ENCODE peak calls at places on chromosomes 3 and 15, in five cellular contexts. One of them, this sample, is unnamed. For H3K9me3, the result is how much of the 10 kb centered on the place peaks cover.

GRCh38 chr3:194632211-194632982 is 822 bp downstream of the TMEM44 start:
- DNase-seq in mesenchymal stem cell: no peak
- DNase-seq in HepG2: no peak
- DNase-seq in keratinocyte: no peak
- DNase-seq in SK-N-SH: no peak
- DNase-seq in this sample: peak

GRCh38 chr3:134249935-134250716 is 533 bp downstream of the RYK start:
- DNase-seq in SK-N-SH: peak
- DNase-seq in mesenchymal stem cell: peak
- DNase-seq in HepG2: peak
- DNase-seq in keratinocyte: no peak
- DNase-seq in this sample: peak

GRCh38 chr3:47594792-47595191 is 16.1 kb upstream of the CSPG5 start:
- DNase-seq in mesenchymal stem cell: no peak
- DNase-seq in keratinocyte: peak
- DNase-seq in HepG2: no peak
- DNase-seq in SK-N-SH: no peak
- DNase-seq in this sample: no peak

GRCh38 chr15:68439506-68439905 is 7.5 kb upstream of the ITGA11 start:
- DNase-seq in mesenchymal stem cell: no peak
- DNase-seq in SK-N-SH: no peak
- DNase-seq in keratinocyte: no peak
- DNase-seq in HepG2: no peak
- DNase-seq in this sample: no peak

GRCh38 chr15:69712999-69713398 is 260.4 kb downstream of the RPLP1 start:
- DNase-seq in SK-N-SH: no peak
- DNase-seq in keratinocyte: no peak
- DNase-seq in mesenchymal stem cell: no peak
- DNase-seq in HepG2: peak
- DNase-seq in this sample: no peak

GRCh38 chr3:94137377-94137776 is 74.5 kb downstream of the NSUN3 start:
- DNase-seq in HepG2: no peak
- DNase-seq in keratinocyte: no peak
- DNase-seq in SK-N-SH: no peak
- DNase-seq in mesenchymal stem cell: no peak
- DNase-seq in this sample: no peak

GRCh38 chr3:44058022-44058867 is 183.4 kb upstream of the TOPAZ1 start:
- DNase-seq in keratinocyte: no peak
- DNase-seq in SK-N-SH: no peak
- DNase-seq in HepG2: no peak
- DNase-seq in mesenchymal stem cell: peak
- DNase-seq in this sample: no peak

GRCh38 chr3:119663885-119664284 is 3.5 kb upstream of the POPDC2 start:
- DNase-seq in SK-N-SH: no peak
- DNase-seq in mesenchymal stem cell: no peak
- DNase-seq in keratinocyte: no peak
- DNase-seq in HepG2: no peak
- DNase-seq in this sample: no peak

GRCh38 chr3:187955076-187955952 is 198.6 kb upstream of the LPP start:
- DNase-seq in mesenchymal stem cell: peak
- DNase-seq in keratinocyte: no peak
- DNase-seq in SK-N-SH: no peak
- DNase-seq in HepG2: peak
- DNase-seq in this sample: no peak

GRCh38 chr15:40054746-40055575 is 16.0 kb upstream of the SRP14 start:
- DNase-seq in keratinocyte: no peak
- DNase-seq in SK-N-SH: no peak
- DNase-seq in HepG2: no peak
- DNase-seq in mesenchymal stem cell: peak
- DNase-seq in this sample: peak

GRCh38 chr3:123785602-123786001 is 98.5 kb downstream of the MYLK start:
- DNase-seq in mesenchymal stem cell: no peak
- DNase-seq in keratinocyte: no peak
- DNase-seq in HepG2: no peak
- DNase-seq in SK-N-SH: no peak
- DNase-seq in this sample: no peak

GRCh38 chr15:22979069-22979698 is 984 bp downstream of the CYFIP1 start:
- DNase-seq in SK-N-SH: peak
- DNase-seq in keratinocyte: no peak
- DNase-seq in mesenchymal stem cell: peak
- DNase-seq in HepG2: peak
- DNase-seq in this sample: no peak

GRCh38 chr15:49495993-49496747 is 73.1 kb downstream of the FGF7 start:
- DNase-seq in mesenchymal stem cell: peak
- DNase-seq in keratinocyte: no peak
- DNase-seq in HepG2: no peak
- DNase-seq in SK-N-SH: no peak
- DNase-seq in this sample: no peak

GRCh38 chr3:41318520-41318919 is 119.2 kb downstream of the CTNNB1 start:
- DNase-seq in HepG2: peak
- DNase-seq in keratinocyte: no peak
- DNase-seq in SK-N-SH: no peak
- DNase-seq in mesenchymal stem cell: peak
- DNase-seq in this sample: no peak

GRCh38 chr15:26260517-26261133 is 397.5 kb upstream of the ATP10A start:
- DNase-seq in SK-N-SH: peak
- DNase-seq in HepG2: peak
- DNase-seq in keratinocyte: no peak
- DNase-seq in mesenchymal stem cell: no peak
- DNase-seq in this sample: peak

GRCh38 chr3:77648214-77648613 is 608.3 kb downstream of the ROBO2 start:
- DNase-seq in HepG2: no peak
- DNase-seq in mesenchymal stem cell: no peak
- DNase-seq in keratinocyte: no peak
- DNase-seq in SK-N-SH: no peak
- DNase-seq in this sample: no peak

GRCh38 chr3:38573111-38573510 is 76.4 kb downstream of the SCN5A start:
- DNase-seq in HepG2: no peak
- DNase-seq in SK-N-SH: no peak
- DNase-seq in keratinocyte: no peak
- DNase-seq in mesenchymal stem cell: no peak
- DNase-seq in this sample: no peak

GRCh38 chr15:47003568-47003967 is 713.7 kb upstream of the SEMA6D start:
- DNase-seq in keratinocyte: no peak
- DNase-seq in mesenchymal stem cell: no peak
- DNase-seq in HepG2: no peak
- DNase-seq in SK-N-SH: peak
- DNase-seq in this sample: no peak

GRCh38 chr15:41981373-41982132 is 9.2 kb upstream of the EHD4 start:
- DNase-seq in SK-N-SH: no peak
- DNase-seq in mesenchymal stem cell: no peak
- DNase-seq in keratinocyte: no peak
- DNase-seq in HepG2: no peak
- DNase-seq in this sample: no peak

GRCh38 chr3:57787867-57788623 is 31.9 kb downstream of the SLMAP start:
- DNase-seq in mesenchymal stem cell: no peak
- DNase-seq in keratinocyte: no peak
- DNase-seq in SK-N-SH: peak
- DNase-seq in HepG2: no peak
- DNase-seq in this sample: no peak

GRCh38 chr3:10367466-10367865 is 46.6 kb upstream of the SEC13 start:
- DNase-seq in mesenchymal stem cell: no peak
- DNase-seq in HepG2: no peak
- DNase-seq in SK-N-SH: no peak
- DNase-seq in keratinocyte: no peak
- DNase-seq in this sample: no peak

GRCh38 chr15:61256231-61256630 is 27.1 kb upstream of the RORA start:
- DNase-seq in HepG2: no peak
- DNase-seq in mesenchymal stem cell: no peak
- DNase-seq in SK-N-SH: no peak
- DNase-seq in keratinocyte: no peak
- DNase-seq in this sample: no peak

GRCh38 chr3:8738639-8739038 is 5.0 kb downstream of the CAV3 start:
- DNase-seq in mesenchymal stem cell: no peak
- DNase-seq in SK-N-SH: no peak
- DNase-seq in HepG2: no peak
- DNase-seq in keratinocyte: no peak
- DNase-seq in this sample: no peak

GRCh38 chr3:153855772-153856171 is 265.4 kb upstream of the ARHGEF26 start:
- DNase-seq in keratinocyte: no peak
- DNase-seq in mesenchymal stem cell: no peak
- DNase-seq in SK-N-SH: no peak
- DNase-seq in HepG2: peak
- DNase-seq in this sample: no peak

GRCh38 chr3:52216585-52217408 is 8.6 kb downstream of the TLR9 start:
- DNase-seq in HepG2: no peak
- DNase-seq in SK-N-SH: peak
- DNase-seq in mesenchymal stem cell: peak
- DNase-seq in keratinocyte: peak
- DNase-seq in this sample: peak

GRCh38 chr3:150917941-150918340 is 12.7 kb upstream of the MINDY4B start:
- DNase-seq in keratinocyte: no peak
- DNase-seq in mesenchymal stem cell: no peak
- DNase-seq in SK-N-SH: no peak
- DNase-seq in HepG2: no peak
- DNase-seq in this sample: no peak

GRCh38 chr3:12147263-12147780 is 11.4 kb downstream of the TIMP4 start:
- DNase-seq in SK-N-SH: no peak
- DNase-seq in HepG2: no peak
- DNase-seq in mesenchymal stem cell: no peak
- DNase-seq in keratinocyte: no peak
- DNase-seq in this sample: no peak

GRCh38 chr3:12148183-12148940 is 10.3 kb downstream of the TIMP4 start:
- DNase-seq in SK-N-SH: peak
- DNase-seq in keratinocyte: no peak
- DNase-seq in mesenchymal stem cell: no peak
- DNase-seq in HepG2: no peak
- DNase-seq in this sample: no peak

GRCh38 chr3:12142476-12142875 is 16.2 kb downstream of the TIMP4 start:
- DNase-seq in mesenchymal stem cell: no peak
- DNase-seq in SK-N-SH: no peak
- DNase-seq in keratinocyte: no peak
- DNase-seq in HepG2: no peak
- DNase-seq in this sample: no peak

GRCh38 chr3:12141350-12141749 is 17.4 kb downstream of the TIMP4 start:
- DNase-seq in keratinocyte: no peak
- DNase-seq in SK-N-SH: no peak
- DNase-seq in mesenchymal stem cell: no peak
- DNase-seq in HepG2: no peak
- DNase-seq in this sample: no peak

GRCh38 chr3:12143949-12144504 is 14.7 kb downstream of the TIMP4 start:
- DNase-seq in SK-N-SH: no peak
- DNase-seq in mesenchymal stem cell: peak
- DNase-seq in HepG2: no peak
- DNase-seq in keratinocyte: no peak
- DNase-seq in this sample: no peak
- H2AFZ ChIP-seq in SK-N-SH: no peak
- H2AFZ ChIP-seq in mesenchymal stem cell: no peak
- H2AFZ ChIP-seq in HepG2: no peak
- H2AFZ ChIP-seq in keratinocyte: no peak
- H2AFZ ChIP-seq in this sample: no peak

DNA sequence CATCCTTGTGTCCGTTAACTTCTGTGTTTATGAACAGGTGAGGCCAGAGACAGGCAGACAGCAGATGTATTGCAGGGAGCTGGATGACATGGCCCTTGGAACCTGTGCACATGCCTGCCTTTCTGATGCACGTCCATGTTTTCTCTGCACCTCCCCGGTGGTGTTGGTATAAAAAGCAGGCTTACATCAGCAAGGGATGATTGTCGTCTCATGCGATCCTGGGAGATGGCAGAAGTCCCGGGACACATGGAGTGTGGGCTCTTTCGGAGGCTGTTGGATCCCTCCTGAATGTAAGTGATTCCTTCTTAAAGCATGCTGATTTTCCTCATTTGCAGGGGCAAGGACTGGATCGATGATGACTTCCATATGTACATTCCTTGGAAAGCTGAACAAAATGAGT is 134.8 kb downstream of the SNRPN start:
- DNase-seq in mesenchymal stem cell: no peak
- DNase-seq in HepG2: no peak
- DNase-seq in keratinocyte: no peak
- DNase-seq in SK-N-SH: no peak
- DNase-seq in this sample: no peak
- H3K9me3 ChIP-seq in mesenchymal stem cell: half or more
- H3K9me3 ChIP-seq in HepG2: half or more
- H3K9me3 ChIP-seq in keratinocyte: under half
- H3K9me3 ChIP-seq in SK-N-SH: under half
- H3K9me3 ChIP-seq in this sample: under half

DNA sequence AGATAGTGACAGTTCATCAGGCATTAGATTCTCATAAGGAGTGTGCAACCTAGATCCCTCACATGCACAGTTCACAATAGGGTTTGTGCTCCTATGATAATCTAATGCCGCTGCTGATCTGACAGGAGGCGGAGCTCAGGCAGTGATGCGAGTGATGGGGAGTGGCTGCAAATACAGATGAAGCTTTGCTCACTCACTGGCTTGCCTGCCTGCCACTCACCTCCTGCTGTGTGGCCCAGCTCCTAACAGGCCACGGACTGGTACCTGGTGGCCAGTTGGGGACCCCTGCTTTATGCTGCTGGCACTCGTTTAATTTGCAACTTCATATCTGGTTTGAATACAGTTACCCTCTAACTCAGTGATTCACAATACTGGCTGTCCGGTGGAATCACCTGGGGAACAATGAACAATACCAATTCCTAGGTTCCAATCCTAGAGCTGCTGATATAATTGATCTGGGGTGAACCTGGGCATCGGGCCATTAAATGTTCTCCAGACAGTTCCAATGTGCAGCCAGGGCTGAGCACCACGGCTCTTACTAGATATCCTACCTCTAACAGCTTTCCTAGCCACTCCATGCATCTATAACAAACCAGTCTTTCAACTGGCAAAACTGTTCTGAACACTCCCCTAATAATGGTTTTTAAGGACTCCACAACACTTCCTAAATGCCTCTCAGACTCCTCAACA is 131.4 kb downstream of the ATP1B3 start:
- DNase-seq in HepG2: no peak
- DNase-seq in SK-N-SH: no peak
- DNase-seq in keratinocyte: no peak
- DNase-seq in mesenchymal stem cell: no peak
- DNase-seq in this sample: no peak
- H3K9ac ChIP-seq in HepG2: no peak
- H3K9ac ChIP-seq in SK-N-SH: no peak
- H3K9ac ChIP-seq in keratinocyte: no peak
- H3K9ac ChIP-seq in mesenchymal stem cell: no peak
- H3K9ac ChIP-seq in this sample: no peak

GRCh38 chr15:50767332-50767861 is 1.9 kb upstream of the SPPL2A start:
- DNase-seq in SK-N-SH: no peak
- DNase-seq in keratinocyte: no peak
- DNase-seq in mesenchymal stem cell: no peak
- DNase-seq in HepG2: no peak
- DNase-seq in this sample: no peak
- H2AFZ ChIP-seq in SK-N-SH: no peak
- H2AFZ ChIP-seq in keratinocyte: peak
- H2AFZ ChIP-seq in mesenchymal stem cell: no peak
- H2AFZ ChIP-seq in HepG2: peak
- H2AFZ ChIP-seq in this sample: peak

GRCh38 chr3:197248341-197248740 is 50.1 kb downstream of the DLG1 start:
- DNase-seq in keratinocyte: no peak
- DNase-seq in HepG2: no peak
- DNase-seq in mesenchymal stem cell: no peak
- DNase-seq in SK-N-SH: no peak
- DNase-seq in this sample: no peak
- H3K9me3 ChIP-seq in keratinocyte: under half
- H3K9me3 ChIP-seq in HepG2: under half
- H3K9me3 ChIP-seq in mesenchymal stem cell: under half
- H3K9me3 ChIP-seq in SK-N-SH: under half
- H3K9me3 ChIP-seq in this sample: half or more

This sample was measured in DND-41.